ENCODE peak calls at places on chromosomes 13 and 19, in eight cellular contexts. V, N, X, B, J, G, C and Y are unnamed samples.

GRCh38 chr19:34044011-34044410 is 128.3 kb upstream of the LSM14A start:
- DNase-seq in N (no peak), G (no peak), X (no peak), V (no peak), J (no peak), C (no peak), B (no peak), Y (no peak)

GRCh38 chr13:28251462-28251861 is 113.1 kb downstream of the PAN3 start:
- DNase-seq in V (no peak), N (no peak), J (no peak), G (no peak), X (no peak), C (no peak), B (no peak), Y (no peak)

GRCh38 chr19:51796195-51796679 is 1.3 kb downstream of the FPR3 start:
- DNase-seq in N (no peak), C (no peak), J (peak; percentile 66), V (no peak), X (no peak), B (no peak), G (no peak), Y (no peak)

GRCh38 chr19:36265856-36266374 is 51.0 kb downstream of the ZNF146 start:
- DNase-seq in G (no peak), N (no peak), B (no peak), J (no peak), C (no peak), V (no peak), X (no peak), Y (no peak)

GRCh38 chr13:43751624-43752023 is 35.1 kb downstream of the ENOX1 start:
- DNase-seq in N (no peak), V (no peak), J (no peak), C (no peak), G (no peak), X (no peak), B (no peak), Y (no peak)

GRCh38 chr13:52851153-52851962 is 2.9 kb upstream of the PCDH8 start:
- DNase-seq in X (no peak), B (no peak), G (peak; percentile 37), N (no peak), V (peak; percentile 85), J (peak; percentile 50), C (no peak), Y (no peak)

GRCh38 chr13:78239681-78240080 is 321.1 kb upstream of the EDNRB start:
- DNase-seq in V (no peak), X (no peak), J (no peak), B (no peak), G (no peak), C (no peak), N (no peak), Y (no peak)

GRCh38 chr13:30341815-30342570 is 34.6 kb upstream of the KATNAL1 start:
- DNase-seq in N (no peak), G (no peak), V (no peak), J (peak; percentile 83), C (no peak), X (peak; percentile 66), B (peak; percentile 86), Y (no peak)

GRCh38 chr19:45613926-45614725 is 12.1 kb upstream of the GPR4 start:
- DNase-seq in N (no peak), V (peak; percentile 62), B (peak; percentile 77), J (no peak), X (peak; percentile 60), G (no peak), C (no peak), Y (no peak)

GRCh38 chr19:38731654-38732301 is 12.5 kb downstream of the CAPN12 start:
- DNase-seq in C (no peak), J (peak; percentile 71), N (no peak), X (no peak), V (no peak), G (no peak), B (no peak), Y (peak; percentile 19)

GRCh38 chr19:18876865-18877264 is 19.1 kb downstream of the CERS1 start:
- DNase-seq in N (no peak), J (no peak), B (no peak), G (no peak), C (no peak), V (no peak), X (no peak), Y (no peak)

GRCh38 chr13:87827479-87827878 is 156.3 kb downstream of the SLITRK5 start:
- DNase-seq in X (no peak), G (no peak), B (peak; percentile 1), V (no peak), N (no peak), J (no peak), C (no peak), Y (no peak)

GRCh38 chr19:6271721-6272410 is 7.9 kb downstream of the MLLT1 start:
- DNase-seq in N (no peak), J (peak; percentile 72), G (no peak), C (no peak), V (no peak), X (no peak), B (no peak), Y (peak; percentile 71)

GRCh38 chr19:50184196-50184595 is 19.2 kb upstream of the MYH14 start:
- DNase-seq in C (no peak), B (no peak), V (no peak), G (no peak), N (no peak), X (no peak), J (no peak), Y (no peak)

GRCh38 chr13:111210488-111210887 is 95.4 kb downstream of the ARHGEF7 start:
- DNase-seq in V (no peak), G (no peak), C (no peak), X (no peak), N (no peak), B (peak; percentile 65), J (peak; percentile 75), Y (no peak)